ENCODE peak calls at places on chromosome 10, in nine cellular contexts. One of them, this sample, is unnamed.

GRCh38 chr10:110827872-110828271 is 43.9 kb upstream of the PDCD4 start:
- DNase-seq in A172: no peak
- DNase-seq in activated naive CD4-positive, alpha-beta T cell treated with Interleukin-2 at 50 U/mL for 16 hours: no peak
- DNase-seq in CD14-positive monocyte: no peak
- DNase-seq in left ventricle myocardium inferior: no peak
- DNase-seq in PC-9: no peak
- DNase-seq in DMS79 treated with DMSO at 0.1 percent for 48 hours: no peak
- DNase-seq in astrocyte of the spinal cord: no peak
- DNase-seq in osteocyte: no peak
- DNase-seq in this sample: peak

GRCh38 chr10:113035724-113036312 is 85.8 kb downstream of the TCF7L2 start:
- DNase-seq in A172: no peak
- DNase-seq in activated naive CD4-positive, alpha-beta T cell treated with Interleukin-2 at 50 U/mL for 16 hours: no peak
- DNase-seq in CD14-positive monocyte: no peak
- DNase-seq in left ventricle myocardium inferior: no peak
- DNase-seq in PC-9: no peak
- DNase-seq in DMS79 treated with DMSO at 0.1 percent for 48 hours: no peak
- DNase-seq in astrocyte of the spinal cord: no peak
- DNase-seq in osteocyte: no peak
- DNase-seq in this sample: no peak

GRCh38 chr10:123150229-123150985 is 2.5 kb downstream of the HMX2 start:
- DNase-seq in A172: no peak
- DNase-seq in activated naive CD4-positive, alpha-beta T cell treated with Interleukin-2 at 50 U/mL for 16 hours: peak
- DNase-seq in CD14-positive monocyte: no peak
- DNase-seq in left ventricle myocardium inferior: no peak
- DNase-seq in PC-9: no peak
- DNase-seq in DMS79 treated with DMSO at 0.1 percent for 48 hours: no peak
- DNase-seq in astrocyte of the spinal cord: no peak
- DNase-seq in osteocyte: peak
- DNase-seq in this sample: no peak

GRCh38 chr10:107914450-107915276 is 750.2 kb upstream of the SORCS1 start:
- DNase-seq in A172: no peak
- DNase-seq in activated naive CD4-positive, alpha-beta T cell treated with Interleukin-2 at 50 U/mL for 16 hours: no peak
- DNase-seq in CD14-positive monocyte: no peak
- DNase-seq in left ventricle myocardium inferior: no peak
- DNase-seq in PC-9: no peak
- DNase-seq in DMS79 treated with DMSO at 0.1 percent for 48 hours: no peak
- DNase-seq in astrocyte of the spinal cord: no peak
- DNase-seq in osteocyte: no peak
- DNase-seq in this sample: peak

GRCh38 chr10:99938563-99938962 is 71.2 kb downstream of the DNMBP start:
- DNase-seq in A172: peak
- DNase-seq in activated naive CD4-positive, alpha-beta T cell treated with Interleukin-2 at 50 U/mL for 16 hours: no peak
- DNase-seq in CD14-positive monocyte: no peak
- DNase-seq in left ventricle myocardium inferior: no peak
- DNase-seq in PC-9: no peak
- DNase-seq in DMS79 treated with DMSO at 0.1 percent for 48 hours: no peak
- DNase-seq in astrocyte of the spinal cord: no peak
- DNase-seq in osteocyte: no peak
- DNase-seq in this sample: no peak

GRCh38 chr10:125127986-125128385 is 32.4 kb downstream of the CTBP2 start:
- DNase-seq in A172: no peak
- DNase-seq in activated naive CD4-positive, alpha-beta T cell treated with Interleukin-2 at 50 U/mL for 16 hours: no peak
- DNase-seq in CD14-positive monocyte: no peak
- DNase-seq in left ventricle myocardium inferior: no peak
- DNase-seq in PC-9: no peak
- DNase-seq in DMS79 treated with DMSO at 0.1 percent for 48 hours: no peak
- DNase-seq in astrocyte of the spinal cord: no peak
- DNase-seq in osteocyte: no peak
- DNase-seq in this sample: no peak

GRCh38 chr10:15262036-15262713 is 93.7 kb upstream of the NMT2 start:
- DNase-seq in A172: no peak
- DNase-seq in activated naive CD4-positive, alpha-beta T cell treated with Interleukin-2 at 50 U/mL for 16 hours: no peak
- DNase-seq in CD14-positive monocyte: no peak
- DNase-seq in left ventricle myocardium inferior: no peak
- DNase-seq in PC-9: no peak
- DNase-seq in DMS79 treated with DMSO at 0.1 percent for 48 hours: no peak
- DNase-seq in astrocyte of the spinal cord: peak
- DNase-seq in osteocyte: no peak
- DNase-seq in this sample: peak

GRCh38 chr10:86359111-86359510 is 7.5 kb downstream of the GRID1 start:
- DNase-seq in A172: no peak
- DNase-seq in activated naive CD4-positive, alpha-beta T cell treated with Interleukin-2 at 50 U/mL for 16 hours: no peak
- DNase-seq in CD14-positive monocyte: no peak
- DNase-seq in left ventricle myocardium inferior: no peak
- DNase-seq in PC-9: no peak
- DNase-seq in DMS79 treated with DMSO at 0.1 percent for 48 hours: no peak
- DNase-seq in astrocyte of the spinal cord: no peak
- DNase-seq in osteocyte: no peak
- DNase-seq in this sample: no peak

GRCh38 chr10:15898046-15898445 is 37.7 kb upstream of the MINDY3 start:
- DNase-seq in A172: peak
- DNase-seq in activated naive CD4-positive, alpha-beta T cell treated with Interleukin-2 at 50 U/mL for 16 hours: no peak
- DNase-seq in CD14-positive monocyte: no peak
- DNase-seq in left ventricle myocardium inferior: no peak
- DNase-seq in PC-9: no peak
- DNase-seq in DMS79 treated with DMSO at 0.1 percent for 48 hours: no peak
- DNase-seq in astrocyte of the spinal cord: peak
- DNase-seq in osteocyte: no peak
- DNase-seq in this sample: no peak

GRCh38 chr10:11849908-11850307 is 26.8 kb downstream of the PROSER2 start:
- DNase-seq in A172: no peak
- DNase-seq in activated naive CD4-positive, alpha-beta T cell treated with Interleukin-2 at 50 U/mL for 16 hours: no peak
- DNase-seq in CD14-positive monocyte: peak
- DNase-seq in left ventricle myocardium inferior: no peak
- DNase-seq in PC-9: no peak
- DNase-seq in DMS79 treated with DMSO at 0.1 percent for 48 hours: no peak
- DNase-seq in astrocyte of the spinal cord: no peak
- DNase-seq in osteocyte: no peak
- DNase-seq in this sample: peak

GRCh38 chr10:86266446-86267242 is 100.0 kb downstream of the GRID1 start:
- DNase-seq in A172: no peak
- DNase-seq in activated naive CD4-positive, alpha-beta T cell treated with Interleukin-2 at 50 U/mL for 16 hours: no peak
- DNase-seq in CD14-positive monocyte: peak
- DNase-seq in left ventricle myocardium inferior: no peak
- DNase-seq in PC-9: no peak
- DNase-seq in DMS79 treated with DMSO at 0.1 percent for 48 hours: no peak
- DNase-seq in astrocyte of the spinal cord: no peak
- DNase-seq in osteocyte: peak
- DNase-seq in this sample: peak

GRCh38 chr10:21514101-21514807 is 11.2 kb downstream of the SKIDA1 start:
- DNase-seq in A172: no peak
- DNase-seq in activated naive CD4-positive, alpha-beta T cell treated with Interleukin-2 at 50 U/mL for 16 hours: no peak
- DNase-seq in CD14-positive monocyte: no peak
- DNase-seq in left ventricle myocardium inferior: no peak
- DNase-seq in PC-9: no peak
- DNase-seq in DMS79 treated with DMSO at 0.1 percent for 48 hours: no peak
- DNase-seq in astrocyte of the spinal cord: peak
- DNase-seq in osteocyte: no peak
- DNase-seq in this sample: no peak

GRCh38 chr10:107686095-107686494 is 521.6 kb upstream of the SORCS1 start:
- DNase-seq in A172: no peak
- DNase-seq in activated naive CD4-positive, alpha-beta T cell treated with Interleukin-2 at 50 U/mL for 16 hours: no peak
- DNase-seq in CD14-positive monocyte: peak
- DNase-seq in left ventricle myocardium inferior: no peak
- DNase-seq in PC-9: no peak
- DNase-seq in DMS79 treated with DMSO at 0.1 percent for 48 hours: no peak
- DNase-seq in astrocyte of the spinal cord: no peak
- DNase-seq in osteocyte: no peak
- DNase-seq in this sample: peak

This sample was measured in testis.